ENCODE peak calls at places on chromosomes 11 and 22, in nine cellular contexts. N is MV-4-11; Q is activated T-helper 1 cell treated with Interleukin-2 at 50 U/mL for 16 hours; Z is Karpas-422; A is activated effector memory CD4-positive, alpha-beta T cell treated with anti-CD3 and anti-CD28 coated beads, Interleukin-2, amount 50 U/mL, for 16 hours; V is stimulated activated naive CD4-positive, alpha-beta T cell; L is HAP-1; O is ELR; F is posterior cingulate gyrus. P is an unnamed sample.
A peak's percentile ranks its signal among the peaks of the same experiment; 100 is the strongest.

GRCh38 chr11:95536049-95536448 is 253.5 kb downstream of the FAM76B start:
- DNase-seq in V (no peak), F (no peak), Z (no peak), O (no peak), L (no peak), A (no peak), Q (no peak), N (no peak), P (no peak)

GRCh38 chr11:64352099-64353005 is 6.6 kb upstream of the RPS6KA4 start:
- DNase-seq in O (no peak), L (no peak), F (no peak), Q (no peak), A (no peak), N (no peak), Z (no peak), V (no peak), P (no peak)

GRCh38 chr11:1546077-1546535 is 26.0 kb downstream of the DUSP8 start:
- DNase-seq in O (no peak), Q (no peak), L (no peak), A (no peak), F (no peak), N (no peak), Z (no peak), V (no peak), P (no peak)

GRCh38 chr22:50085211-50085999 is at the start of gene MLC1:
- DNase-seq in Z (no peak), L (no peak), V (no peak), F (peak; percentile 69), O (no peak), A (no peak), Q (no peak), N (peak; percentile 92), P (peak; percentile 41)

GRCh38 chr11:17875908-17876307 is 136.9 kb downstream of the SERGEF start:
- DNase-seq in Q (no peak), F (no peak), Z (no peak), L (no peak), A (no peak), V (no peak), N (no peak), O (no peak), P (no peak)

GRCh38 chr11:130181295-130182272 is 22.0 kb downstream of the ST14 start:
- DNase-seq in O (peak; percentile 82), F (no peak), Z (no peak), L (no peak), A (no peak), V (no peak), N (peak; percentile 60), Q (no peak), P (no peak)

GRCh38 chr11:124536520-124536919 is 6.9 kb downstream of the OR8B12 start:
- DNase-seq in F (peak; percentile 90), N (peak; percentile 95), O (peak; percentile 57), A (no peak), L (no peak), Z (no peak), Q (no peak), V (no peak), P (no peak)

GRCh38 chr11:75703709-75704237 is 13.9 kb upstream of the MOGAT2 start:
- DNase-seq in N (no peak), V (no peak), A (no peak), L (no peak), F (no peak), Z (no peak), Q (no peak), O (no peak), P (no peak)

GRCh38 chr11:48109046-48109666 is 107.5 kb upstream of the OR4B1 start:
- DNase-seq in F (no peak), Z (peak; percentile 93), V (no peak), L (peak; percentile 88), N (peak; percentile 47), O (peak; percentile 75), A (no peak), Q (no peak), P (no peak)

GRCh38 chr11:18013790-18014507 is 1.1 kb upstream of the SERGEF start:
- DNase-seq in F (no peak), V (no peak), L (no peak), N (no peak), Q (no peak), O (peak; percentile 9), A (no peak), Z (peak; percentile 52), P (peak; percentile 9)

GRCh38 chr11:116192509-116193206 is 580.1 kb downstream of the BUD13 start:
- DNase-seq in O (no peak), F (peak; percentile 83), L (no peak), N (no peak), A (no peak), Q (no peak), Z (no peak), V (no peak), P (no peak)

GRCh38 chr22:50713008-50713385 is 25.0 kb upstream of the ACR start:
- DNase-seq in Q (no peak), V (no peak), F (peak; percentile 81), A (no peak), L (no peak), O (no peak), Z (no peak), N (no peak), P (no peak)

GRCh38 chr11:108584973-108585372 is 8.6 kb downstream of the EXPH5 start:
- DNase-seq in Q (no peak), A (no peak), O (no peak), N (no peak), L (no peak), F (no peak), V (no peak), Z (no peak), P (no peak)

GRCh38 chr11:30788849-30789248 is 202.7 kb upstream of the MPPED2 start:
- DNase-seq in O (no peak), N (peak; percentile 39), A (no peak), Q (no peak), Z (no peak), V (no peak), F (no peak), L (no peak), P (no peak)

GRCh38 chr11:93444671-93445073 is 98.5 kb downstream of the SMCO4 start:
- DNase-seq in Q (no peak), A (peak; percentile 67), Z (no peak), L (peak; percentile 52), F (no peak), V (no peak), O (peak; percentile 3), N (no peak), P (no peak)

GRCh38 chr11:100637706-100638105 is 49.4 kb upstream of the ARHGAP42 start:
- DNase-seq in F (peak; percentile 90), A (no peak), O (no peak), V (no peak), Q (no peak), L (no peak), N (no peak), Z (no peak), P (no peak)